ENCODE peak calls at places on chromosomes 4 and X, in five cellular contexts. J is OCI-LY7, R is fibroblast of pulmonary artery, G is hippocampal formation, T is IMR-90. W is an unnamed sample.

GRCh38 chr4:31085736-31086135 is 365.6 kb downstream of the PCDH7 start:
- DNase-seq in J (no peak), R (no peak), G (no peak), T (no peak), W (no peak)

GRCh38 chr4:1597021-1597931 is 86.8 kb downstream of the FAM53A start:
- DNase-seq in J (no peak), R (no peak), G (no peak), T (no peak), W (no peak)

GRCh38 chr4:177554966-177555574 is 112.8 kb upstream of the AGA start:
- DNase-seq in J (peak; percentile 26), R (peak; percentile 50), G (no peak), T (peak; percentile 50), W (no peak)

GRCh38 chr4:104860227-104861123 is 286.2 kb upstream of the TET2 start:
- DNase-seq in J (peak; percentile 70), R (peak; percentile 82), G (peak; percentile 41), T (peak; percentile 63), W (peak; percentile 70)

GRCh38 chr4:113975578-113975977 is 3.9 kb downstream of the ARSJ start:
- DNase-seq in J (no peak), R (no peak), G (no peak), T (no peak), W (no peak)

GRCh38 chr4:25953740-25954139 is 39.7 kb downstream of the SMIM20 start:
- DNase-seq in J (no peak), R (peak; percentile 31), G (no peak), T (peak; percentile 29), W (no peak)

GRCh38 chrX:1521459-1521956 is 15.5 kb downstream of the P2RY8 start:
- DNase-seq in J (peak; percentile 99), R (no peak), G (no peak), T (no peak), W (no peak)

GRCh38 chrX:122880952-122881351 is 303.1 kb upstream of the GRIA3 start:
- DNase-seq in J (no peak), R (no peak), G (no peak), T (no peak), W (no peak)

GRCh38 chr4:7651461-7651921 is 216.8 kb upstream of the PSAPL1 start:
- DNase-seq in J (no peak), R (no peak), G (peak; percentile 34), T (peak; percentile 19), W (no peak)

GRCh38 chr4:41161355-41161754 is 53.0 kb downstream of the APBB2 start:
- DNase-seq in J (no peak), R (no peak), G (no peak), T (no peak), W (no peak)

GRCh38 chr4:56261027-56261426 is 126.3 kb downstream of the AASDH start:
- DNase-seq in J (no peak), R (no peak), G (no peak), T (no peak), W (no peak)

GRCh38 chr4:165828928-165829327 is 44.1 kb upstream of the TLL1 start:
- DNase-seq in J (no peak), R (peak; percentile 11), G (no peak), T (no peak), W (no peak)

GRCh38 chrX:146278381-146278780 is 460.8 kb downstream of the SLITRK2 start:
- DNase-seq in J (no peak), R (no peak), G (no peak), T (no peak), W (no peak)

GRCh38 chr4:84491420-84491819 is 7.7 kb downstream of the NKX6-1 start:
- DNase-seq in J (no peak), R (no peak), G (no peak), T (no peak), W (no peak)

GRCh38 chrX:10447577-10448214 is 172.7 kb downstream of the MID1 start:
- DNase-seq in J (no peak), R (peak; percentile 37), G (no peak), T (peak; percentile 53), W (peak; percentile 19)

GRCh38 chr4:120948382-120948781 is 25.9 kb upstream of the PRDM5 start:
- DNase-seq in J (no peak), R (no peak), G (no peak), T (no peak), W (no peak)

GRCh38 chr4:175758595-175758994 is 53.5 kb downstream of the GPM6A start:
- DNase-seq in J (no peak), R (no peak), G (no peak), T (no peak), W (no peak)

W was measured in prostate gland.